ENCODE peak calls at places on chromosomes 5 and 9, in six cellular contexts. L is retinal pigment epithelial cell; M is hippocampal formation; S is iris pigment epithelial cell; D is activated naive CD4-positive, alpha-beta T cell treated with anti-CD3 and anti-CD28 coated beads for 36 hours; Z is suprapubic skin. Y is an unnamed sample.

GRCh38 chr5:87900419-87900818 is 368.2 kb downstream of the TMEM161B start:
- DNase-seq in L (no peak), M (no peak), S (no peak), D (no peak), Z (no peak), Y (no peak)

GRCh38 chr5:138491284-138491648 is 26.0 kb downstream of the EGR1 start:
- DNase-seq in L (no peak), M (no peak), S (no peak), D (no peak), Z (no peak), Y (no peak)

GRCh38 chr5:64462391-64462790 is 43.4 kb upstream of the RGS7BP start:
- DNase-seq in L (no peak), M (no peak), S (no peak), D (no peak), Z (no peak), Y (no peak)

GRCh38 chr5:178644826-178645545 is 18.1 kb upstream of the CLK4 start:
- DNase-seq in L (no peak), M (no peak), S (peak), D (peak), Z (no peak), Y (no peak)

GRCh38 chr9:101212661-101213060 is 172.1 kb downstream of the BAAT start:
- DNase-seq in L (no peak), M (no peak), S (no peak), D (no peak), Z (no peak), Y (no peak)

GRCh38 chr9:103243553-103243952 is 248.4 kb downstream of the CYLC2 start:
- DNase-seq in L (no peak), M (no peak), S (no peak), D (no peak), Z (no peak), Y (no peak)

GRCh38 chr5:106768392-106768791 is 902.3 kb downstream of the EFNA5 start:
- DNase-seq in L (no peak), M (no peak), S (no peak), D (no peak), Z (no peak), Y (no peak)

GRCh38 chr9:68629042-68629441 is 76.0 kb upstream of the PIP5K1B start:
- DNase-seq in L (no peak), M (no peak), S (no peak), D (no peak), Z (no peak), Y (no peak)

GRCh38 chr5:154446183-154447073 is 631 bp downstream of the SAP30L start:
- DNase-seq in L (peak), M (peak), S (peak), D (peak), Z (peak), Y (peak)

GRCh38 chr9:87324613-87325194 is 173.0 kb upstream of the DAPK1 start:
- DNase-seq in L (no peak), M (no peak), S (peak), D (no peak), Z (no peak), Y (no peak)

GRCh38 chr5:66209350-66209749 is 65.2 kb downstream of the SREK1 start:
- DNase-seq in L (no peak), M (no peak), S (no peak), D (peak), Z (no peak), Y (no peak)

GRCh38 chr5:143262393-143263174 is 140.9 kb downstream of the NR3C1 start:
- DNase-seq in L (no peak), M (no peak), S (peak), D (no peak), Z (no peak), Y (no peak)

GRCh38 chr9:38036359-38037084 is 32.5 kb downstream of the SHB start:
- DNase-seq in L (no peak), M (no peak), S (peak), D (no peak), Z (no peak), Y (no peak)

GRCh38 chr9:125829743-125830142 is 82.6 kb downstream of the PBX3 start:
- DNase-seq in L (no peak), M (no peak), S (no peak), D (peak), Z (no peak), Y (peak)

GRCh38 chr5:101977729-101978345 is 318.2 kb downstream of the SLCO4C1 start:
- DNase-seq in L (peak), M (no peak), S (peak), D (no peak), Z (no peak), Y (no peak)

GRCh38 chr5:180330810-180331646 is 22.1 kb downstream of the GFPT2 start:
- DNase-seq in L (peak), M (no peak), S (peak), D (no peak), Z (peak), Y (no peak)

GRCh38 chr5:2895196-2895595 is 143.7 kb upstream of the IRX2 start:
- DNase-seq in L (no peak), M (no peak), S (no peak), D (no peak), Z (no peak), Y (no peak)

GRCh38 chr5:109409061-109409843 is 522 bp downstream of the PJA2 start:
- DNase-seq in L (peak), M (peak), S (peak), D (peak), Z (peak), Y (peak)